ENCODE peak calls at places on chromosomes 11 and 22, in ten cellular contexts. One of them, this sample, is unnamed.

GRCh38 chr22:41429232-41429945 is 17.2 kb downstream of the TOB2 start:
- DNase-seq in coronary artery: no peak
- DNase-seq in progenitor cell of endocrine pancreas: no peak
- DNase-seq in esophagus squamous epithelium: no peak
- DNase-seq in endothelial cell: no peak
- DNase-seq in PC-3: no peak
- DNase-seq in ascending aorta: no peak
- DNase-seq in B cell: no peak
- DNase-seq in PC-9: no peak
- DNase-seq in foreskin fibroblast: no peak
- DNase-seq in this sample: no peak

GRCh38 chr11:21933095-21933494 is 259.8 kb upstream of the ANO5 start:
- DNase-seq in esophagus squamous epithelium: no peak
- DNase-seq in ascending aorta: no peak
- DNase-seq in progenitor cell of endocrine pancreas: no peak
- DNase-seq in endothelial cell: no peak
- DNase-seq in PC-9: no peak
- DNase-seq in PC-3: no peak
- DNase-seq in B cell: no peak
- DNase-seq in foreskin fibroblast: no peak
- DNase-seq in coronary artery: no peak
- DNase-seq in this sample: no peak

GRCh38 chr11:82890941-82891340 is 9.3 kb downstream of the PRCP start:
- DNase-seq in foreskin fibroblast: no peak
- DNase-seq in progenitor cell of endocrine pancreas: no peak
- DNase-seq in PC-9: no peak
- DNase-seq in endothelial cell: no peak
- DNase-seq in ascending aorta: no peak
- DNase-seq in coronary artery: no peak
- DNase-seq in esophagus squamous epithelium: no peak
- DNase-seq in B cell: no peak
- DNase-seq in PC-3: no peak
- DNase-seq in this sample: no peak

GRCh38 chr22:46237453-46238158 is 12.5 kb downstream of the CDPF1 start:
- DNase-seq in PC-3: no peak
- DNase-seq in foreskin fibroblast: no peak
- DNase-seq in esophagus squamous epithelium: no peak
- DNase-seq in ascending aorta: no peak
- DNase-seq in coronary artery: no peak
- DNase-seq in endothelial cell: no peak
- DNase-seq in B cell: no peak
- DNase-seq in PC-9: no peak
- DNase-seq in progenitor cell of endocrine pancreas: no peak
- DNase-seq in this sample: no peak

GRCh38 chr11:113447621-113448310 is 27.4 kb downstream of the DRD2 start:
- DNase-seq in esophagus squamous epithelium: no peak
- DNase-seq in B cell: no peak
- DNase-seq in PC-3: peak
- DNase-seq in ascending aorta: no peak
- DNase-seq in PC-9: no peak
- DNase-seq in endothelial cell: no peak
- DNase-seq in foreskin fibroblast: no peak
- DNase-seq in progenitor cell of endocrine pancreas: no peak
- DNase-seq in coronary artery: no peak
- DNase-seq in this sample: no peak

GRCh38 chr22:20015971-20016733 is 471 bp downstream of the ARVCF start:
- DNase-seq in PC-3: peak
- DNase-seq in ascending aorta: no peak
- DNase-seq in PC-9: no peak
- DNase-seq in progenitor cell of endocrine pancreas: peak
- DNase-seq in coronary artery: no peak
- DNase-seq in esophagus squamous epithelium: no peak
- DNase-seq in foreskin fibroblast: peak
- DNase-seq in endothelial cell: peak
- DNase-seq in B cell: peak
- DNase-seq in this sample: no peak

GRCh38 chr11:120336641-120337132 is 474 bp downstream of the ARHGEF12 start:
- DNase-seq in coronary artery: peak
- DNase-seq in B cell: no peak
- DNase-seq in ascending aorta: no peak
- DNase-seq in progenitor cell of endocrine pancreas: no peak
- DNase-seq in esophagus squamous epithelium: no peak
- DNase-seq in PC-9: no peak
- DNase-seq in PC-3: peak
- DNase-seq in endothelial cell: peak
- DNase-seq in foreskin fibroblast: peak
- DNase-seq in this sample: peak

GRCh38 chr22:20488946-20489345 is 6.6 kb downstream of the KLHL22 start:
- DNase-seq in ascending aorta: no peak
- DNase-seq in endothelial cell: no peak
- DNase-seq in foreskin fibroblast: no peak
- DNase-seq in esophagus squamous epithelium: no peak
- DNase-seq in B cell: no peak
- DNase-seq in coronary artery: no peak
- DNase-seq in PC-3: no peak
- DNase-seq in progenitor cell of endocrine pancreas: no peak
- DNase-seq in PC-9: no peak
- DNase-seq in this sample: no peak

GRCh38 chr11:10669258-10670033 is 24.1 kb downstream of the IRAG1 start:
- DNase-seq in foreskin fibroblast: peak
- DNase-seq in PC-3: peak
- DNase-seq in ascending aorta: peak
- DNase-seq in progenitor cell of endocrine pancreas: no peak
- DNase-seq in PC-9: no peak
- DNase-seq in coronary artery: no peak
- DNase-seq in endothelial cell: no peak
- DNase-seq in B cell: no peak
- DNase-seq in esophagus squamous epithelium: no peak
- DNase-seq in this sample: no peak

GRCh38 chr11:70502677-70503076 is 104.3 kb downstream of the CTTN start:
- DNase-seq in B cell: no peak
- DNase-seq in progenitor cell of endocrine pancreas: no peak
- DNase-seq in coronary artery: no peak
- DNase-seq in PC-3: no peak
- DNase-seq in esophagus squamous epithelium: no peak
- DNase-seq in endothelial cell: no peak
- DNase-seq in PC-9: no peak
- DNase-seq in ascending aorta: no peak
- DNase-seq in foreskin fibroblast: no peak
- DNase-seq in this sample: no peak

GRCh38 chr11:70505331-70505731 is 107.0 kb downstream of the CTTN start:
- DNase-seq in progenitor cell of endocrine pancreas: no peak
- DNase-seq in endothelial cell: no peak
- DNase-seq in esophagus squamous epithelium: no peak
- DNase-seq in PC-9: no peak
- DNase-seq in foreskin fibroblast: no peak
- DNase-seq in ascending aorta: no peak
- DNase-seq in PC-3: no peak
- DNase-seq in B cell: no peak
- DNase-seq in coronary artery: no peak
- DNase-seq in this sample: no peak

GRCh38 chr11:70503201-70503877 is 105.0 kb downstream of the CTTN start:
- DNase-seq in progenitor cell of endocrine pancreas: no peak
- DNase-seq in ascending aorta: no peak
- DNase-seq in PC-9: no peak
- DNase-seq in coronary artery: no peak
- DNase-seq in PC-3: no peak
- DNase-seq in endothelial cell: no peak
- DNase-seq in esophagus squamous epithelium: no peak
- DNase-seq in B cell: no peak
- DNase-seq in foreskin fibroblast: no peak
- DNase-seq in this sample: no peak

GRCh38 chr11:70504246-70505020 is 106.1 kb downstream of the CTTN start:
- DNase-seq in ascending aorta: no peak
- DNase-seq in coronary artery: no peak
- DNase-seq in PC-3: no peak
- DNase-seq in foreskin fibroblast: no peak
- DNase-seq in progenitor cell of endocrine pancreas: no peak
- DNase-seq in B cell: no peak
- DNase-seq in PC-9: no peak
- DNase-seq in endothelial cell: no peak
- DNase-seq in esophagus squamous epithelium: no peak
- DNase-seq in this sample: no peak

GRCh38 chr11:70503878-70504240 is 105.5 kb downstream of the CTTN start:
- DNase-seq in PC-9: no peak
- DNase-seq in B cell: no peak
- DNase-seq in esophagus squamous epithelium: no peak
- DNase-seq in foreskin fibroblast: no peak
- DNase-seq in endothelial cell: peak
- DNase-seq in ascending aorta: no peak
- DNase-seq in progenitor cell of endocrine pancreas: no peak
- DNase-seq in coronary artery: no peak
- DNase-seq in PC-3: no peak
- DNase-seq in this sample: no peak
- TF ChIP-seq CTCF in PC-9: peak
- TF ChIP-seq CTCF in B cell: no peak
- TF ChIP-seq CTCF in esophagus squamous epithelium: no peak
- TF ChIP-seq CTCF in foreskin fibroblast: no peak
- TF ChIP-seq CTCF in endothelial cell: no peak
- TF ChIP-seq CTCF in ascending aorta: no peak
- TF ChIP-seq CTCF in progenitor cell of endocrine pancreas: peak
- TF ChIP-seq CTCF in coronary artery: no peak
- TF ChIP-seq CTCF in PC-3: peak
- TF ChIP-seq CTCF in this sample: peak

DNA sequence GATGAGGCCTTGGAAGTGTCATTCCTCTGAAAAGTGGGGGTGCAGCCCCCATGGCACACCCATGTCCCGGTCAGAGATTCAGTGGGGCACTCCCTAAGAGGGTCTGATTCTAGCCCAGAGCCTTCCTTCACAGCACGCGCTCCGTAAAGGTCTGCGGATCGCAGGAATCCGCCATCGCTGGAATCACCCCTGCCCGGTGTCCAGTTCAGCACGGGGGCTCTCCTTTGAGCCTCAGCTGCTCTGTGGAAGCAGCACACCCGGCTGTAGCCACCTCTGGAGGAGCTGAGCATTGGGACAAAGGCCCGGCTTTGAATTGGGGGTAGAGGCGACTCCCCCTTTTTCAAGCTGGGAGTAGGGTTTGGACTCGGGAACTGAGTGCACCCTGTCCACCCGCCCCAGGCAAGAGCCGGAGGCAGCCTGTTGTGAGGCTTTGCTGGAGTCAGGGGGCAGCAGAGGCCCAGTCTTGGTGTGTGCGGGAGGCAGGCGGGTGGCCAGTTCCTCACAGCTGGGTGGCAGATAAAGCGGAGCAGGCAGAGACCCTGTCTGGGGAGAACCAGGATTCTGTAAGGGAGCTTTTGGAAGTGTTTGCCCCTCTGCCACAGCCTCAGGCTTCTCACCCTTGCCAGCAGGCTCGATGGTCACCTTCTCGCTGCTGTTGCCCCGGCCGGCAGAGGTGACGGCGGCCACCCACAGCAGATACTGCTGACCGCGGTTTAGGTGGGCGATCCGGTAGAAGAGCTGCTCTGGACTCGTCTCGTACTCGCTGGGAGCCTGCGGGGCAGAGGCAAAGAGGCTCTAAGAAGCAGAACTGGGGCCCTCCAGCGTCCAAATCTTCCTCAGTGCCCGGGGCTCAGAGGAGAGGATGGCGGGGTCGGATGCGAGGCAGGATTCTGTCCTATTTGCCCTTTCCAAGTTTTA is 115.9 kb downstream of the CEP164 start:
- DNase-seq in coronary artery: no peak
- DNase-seq in ascending aorta: no peak
- DNase-seq in PC-3: peak
- DNase-seq in foreskin fibroblast: peak
- DNase-seq in progenitor cell of endocrine pancreas: peak
- DNase-seq in B cell: no peak
- DNase-seq in endothelial cell: peak
- DNase-seq in PC-9: peak
- DNase-seq in esophagus squamous epithelium: no peak
- DNase-seq in this sample: no peak
- TF ChIP-seq CTCF in coronary artery: no peak
- TF ChIP-seq CTCF in ascending aorta: no peak
- TF ChIP-seq CTCF in PC-3: peak
- TF ChIP-seq CTCF in foreskin fibroblast: peak
- TF ChIP-seq CTCF in progenitor cell of endocrine pancreas: peak
- TF ChIP-seq CTCF in B cell: no peak
- TF ChIP-seq CTCF in endothelial cell: peak
- TF ChIP-seq CTCF in PC-9: peak
- TF ChIP-seq CTCF in esophagus squamous epithelium: no peak
- TF ChIP-seq CTCF in this sample: peak

DNA sequence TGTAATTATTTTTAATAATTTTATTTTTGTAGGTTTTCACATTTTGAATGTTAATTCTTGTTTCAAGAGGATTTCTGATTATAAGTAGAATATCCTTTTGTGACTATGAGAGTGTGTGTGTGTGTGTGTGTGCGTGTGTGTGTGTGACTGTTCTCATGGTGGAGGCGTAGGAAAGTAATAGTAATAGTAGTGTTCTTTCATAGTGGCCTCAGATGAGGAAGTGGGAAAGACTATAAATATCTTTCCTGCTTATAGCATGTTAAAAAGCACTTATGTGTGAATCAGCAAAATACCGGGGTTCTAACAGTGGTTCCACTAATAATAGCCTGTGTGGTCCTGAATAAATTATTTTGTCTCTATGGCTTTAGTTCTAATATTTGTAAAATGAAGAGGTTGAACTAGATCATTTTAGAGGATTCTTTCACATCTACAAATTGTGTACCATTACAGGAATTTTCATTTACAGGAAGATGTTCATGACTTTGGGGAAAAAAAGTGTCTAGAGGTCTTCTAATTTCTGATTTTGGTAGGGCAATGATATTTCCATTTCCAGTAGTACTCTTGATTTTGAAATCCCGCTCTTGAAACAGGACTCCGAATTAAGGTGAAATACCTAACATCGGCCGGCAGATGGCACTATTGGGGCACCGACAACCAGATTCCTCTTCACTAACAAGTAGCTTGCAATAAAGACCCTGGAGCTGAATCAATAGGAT is 29.9 kb upstream of the OR10G7 start:
- DNase-seq in foreskin fibroblast: peak
- DNase-seq in PC-9: peak
- DNase-seq in ascending aorta: peak
- DNase-seq in PC-3: peak
- DNase-seq in progenitor cell of endocrine pancreas: peak
- DNase-seq in B cell: peak
- DNase-seq in esophagus squamous epithelium: no peak
- DNase-seq in coronary artery: no peak
- DNase-seq in endothelial cell: peak
- DNase-seq in this sample: no peak
- TF ChIP-seq CTCF in foreskin fibroblast: peak
- TF ChIP-seq CTCF in PC-9: peak
- TF ChIP-seq CTCF in ascending aorta: peak
- TF ChIP-seq CTCF in PC-3: peak
- TF ChIP-seq CTCF in progenitor cell of endocrine pancreas: peak
- TF ChIP-seq CTCF in B cell: peak
- TF ChIP-seq CTCF in esophagus squamous epithelium: peak
- TF ChIP-seq CTCF in coronary artery: peak
- TF ChIP-seq CTCF in endothelial cell: peak
- TF ChIP-seq CTCF in this sample: peak

DNA sequence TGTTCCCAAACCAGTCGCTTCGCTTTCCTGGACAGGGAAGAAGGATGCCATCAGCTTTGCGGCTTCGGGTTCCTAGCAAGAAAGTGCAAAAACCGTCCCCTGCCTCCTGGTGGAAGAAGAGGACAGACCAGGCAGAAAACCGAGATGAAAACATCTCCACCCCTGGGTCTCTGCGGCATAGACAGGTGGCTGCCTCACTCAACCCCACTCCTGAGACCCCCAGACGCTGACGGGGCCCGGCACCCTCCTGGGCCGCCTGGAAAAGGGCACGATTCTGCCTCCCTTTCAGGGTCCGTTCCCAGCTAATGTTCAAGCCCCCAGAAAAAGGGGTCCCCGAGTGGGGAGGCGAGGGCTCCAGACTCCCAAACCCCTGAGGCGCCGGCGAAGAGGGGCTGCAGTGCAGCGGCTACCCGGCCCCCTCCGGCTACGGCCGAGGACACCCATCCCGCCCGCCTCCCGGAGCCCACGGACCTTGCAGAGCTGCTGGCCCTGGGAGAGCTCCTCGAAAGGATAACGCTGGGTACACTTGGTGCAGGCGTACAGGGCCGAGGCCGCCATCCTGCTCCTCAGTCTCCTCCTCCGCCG is 569 bp downstream of the FAM76B start:
- DNase-seq in esophagus squamous epithelium: no peak
- DNase-seq in B cell: peak
- DNase-seq in coronary artery: no peak
- DNase-seq in endothelial cell: peak
- DNase-seq in foreskin fibroblast: peak
- DNase-seq in ascending aorta: peak
- DNase-seq in PC-9: peak
- DNase-seq in PC-3: peak
- DNase-seq in progenitor cell of endocrine pancreas: peak
- DNase-seq in this sample: peak
- TF ChIP-seq CTCF in esophagus squamous epithelium: peak
- TF ChIP-seq CTCF in B cell: peak
- TF ChIP-seq CTCF in coronary artery: no peak
- TF ChIP-seq CTCF in endothelial cell: peak
- TF ChIP-seq CTCF in foreskin fibroblast: peak
- TF ChIP-seq CTCF in ascending aorta: no peak
- TF ChIP-seq CTCF in PC-9: peak
- TF ChIP-seq CTCF in PC-3: peak
- TF ChIP-seq CTCF in progenitor cell of endocrine pancreas: peak
- TF ChIP-seq CTCF in this sample: peak